ENCODE peak calls at places on chromosomes 12 and 14, in four cellular contexts. T, W, S and K are unnamed samples.

GRCh38 chr14:97618401-97618800 is 821.2 kb downstream of the VRK1 start:
- DNase-seq in T (no peak), W (no peak), S (no peak), K (no peak)

GRCh38 chr14:89160437-89160836 is 256.6 kb downstream of the FOXN3 start:
- DNase-seq in T (no peak), W (no peak), S (no peak), K (no peak)

GRCh38 chr14:96772929-96773328 is 24.3 kb upstream of the VRK1 start:
- DNase-seq in T (no peak), W (no peak), S (no peak), K (no peak)

GRCh38 chr12:123268850-123269249 is 2.8 kb downstream of the CDK2AP1 start:
- DNase-seq in T (peak; percentile 56), W (no peak), S (no peak), K (no peak)

GRCh38 chr14:92480856-92481255 is 32.7 kb upstream of the RIN3 start:
- DNase-seq in T (no peak), W (no peak), S (no peak), K (no peak)

GRCh38 chr12:28032811-28033537 is 60.4 kb upstream of the PTHLH start:
- DNase-seq in T (no peak), W (no peak), S (no peak), K (no peak)

GRCh38 chr12:132373967-132374820 is 44.8 kb upstream of the GALNT9 start:
- DNase-seq in T (no peak), W (no peak), S (no peak), K (no peak)

GRCh38 chr14:85934123-85934885 is 404.4 kb downstream of the FLRT2 start:
- DNase-seq in T (peak; percentile 23), W (peak; percentile 5), S (peak; percentile 61), K (no peak)

GRCh38 chr12:6767592-6768384 is 1.6 kb downstream of the PTMS start:
- DNase-seq in T (no peak), W (no peak), S (no peak), K (no peak)

GRCh38 chr12:52155048-52155868 is 36.6 kb downstream of the KRT80 start:
- DNase-seq in T (no peak), W (no peak), S (no peak), K (no peak)

GRCh38 chr14:92144708-92145107 is 22.9 kb downstream of the CPSF2 start:
- DNase-seq in T (no peak), W (no peak), S (no peak), K (no peak)

GRCh38 chr12:62006076-62006732 is 254.0 kb upstream of the USP15 start:
- DNase-seq in T (no peak), W (no peak), S (peak; percentile 48), K (no peak)

GRCh38 chr14:23546450-23547035 is 5.0 kb downstream of the ZFHX2 start:
- DNase-seq in T (no peak), W (no peak), S (no peak), K (no peak)

GRCh38 chr12:105935981-105936380 is 202.8 kb downstream of the NUAK1 start:
- DNase-seq in T (no peak), W (no peak), S (no peak), K (no peak)

GRCh38 chr12:3055712-3056467 is 21.3 kb upstream of the TSPAN9 start:
- DNase-seq in T (no peak), W (no peak), S (no peak), K (no peak)

GRCh38 chr12:126247936-126248335 is 1182.7 kb downstream of the AACS start:
- DNase-seq in T (no peak), W (no peak), S (no peak), K (no peak)

GRCh38 chr14:66979083-66979974 is 209.9 kb upstream of the GARIN2 start:
- DNase-seq in T (no peak), W (no peak), S (no peak), K (no peak)

GRCh38 chr14:102316048-102316745 is 3.3 kb upstream of the ZNF839 start:
- DNase-seq in T (no peak), W (no peak), S (peak; percentile 34), K (no peak)

GRCh38 chr12:124153396-124153795 is 141.5 kb upstream of the RFLNA start:
- DNase-seq in T (no peak), W (no peak), S (no peak), K (no peak)

GRCh38 chr12:106227641-106228319 is 20.0 kb downstream of the CKAP4 start:
- DNase-seq in T (no peak), W (no peak), S (no peak), K (no peak)

GRCh38 chr12:10967409-10967808 is 19.3 kb downstream of the TAS2R50 start:
- DNase-seq in T (no peak), W (no peak), S (no peak), K (no peak)

GRCh38 chr14:98711453-98711852 is 560.5 kb downstream of the BCL11B start:
- DNase-seq in T (no peak), W (no peak), S (no peak), K (no peak)

GRCh38 chr14:75249251-75249957 is 29.2 kb upstream of the FOS start:
- DNase-seq in T (no peak), W (peak; percentile 34), S (peak; percentile 97), K (no peak)

GRCh38 chr12:6644257-6644596 is 3.0 kb downstream of the ACRBP start:
- DNase-seq in T (no peak), W (no peak), S (peak; percentile 60), K (no peak)